ENCODE peak calls at places on chromosomes 6 and 20, in five cellular contexts. M is DND-41, V is hepatocyte, W is SJSA1, L is sigmoid colon. H is an unnamed sample. For H3K4me1, the result is how much of the 10 kb centered on the place peaks cover.

GRCh38 chr6:145688493-145688905 is 46.8 kb downstream of the EPM2A start:
- DNase-seq in M (no peak), V (no peak), W (no peak), L (no peak), H (no peak)

GRCh38 chr6:44060622-44061374 is 66.5 kb downstream of the MRPL14 start:
- DNase-seq in M (no peak), V (no peak), W (no peak), L (no peak), H (no peak)

GRCh38 chr6:14977747-14978382 is 268.0 kb upstream of the JARID2 start:
- DNase-seq in M (no peak), V (no peak), W (no peak), L (no peak), H (no peak)

GRCh38 chr6:160240691-160241084 is 17.9 kb downstream of the SLC22A2 start:
- DNase-seq in M (no peak), V (no peak), W (no peak), L (no peak), H (no peak)

GRCh38 chr6:170018422-170019258 is 267.2 kb downstream of the ERMARD start:
- DNase-seq in M (no peak), V (no peak), W (peak), L (peak), H (no peak)

GRCh38 chr6:169866140-169866534 is 114.7 kb downstream of the ERMARD start:
- DNase-seq in M (no peak), V (no peak), W (peak), L (peak), H (no peak)

GRCh38 chr6:5619249-5619648 is 357.9 kb downstream of the FARS2 start:
- DNase-seq in M (peak), V (no peak), W (no peak), L (no peak), H (no peak)

GRCh38 chr20:25005220-25005619 is 12.7 kb upstream of the APMAP start:
- DNase-seq in M (no peak), V (no peak), W (peak), L (peak), H (no peak)

GRCh38 chr6:145899915-145900569 is 64.1 kb downstream of the SHPRH start:
- DNase-seq in M (no peak), V (no peak), W (no peak), L (no peak), H (no peak)

GRCh38 chr6:33742837-33743236 is 3.9 kb downstream of the IP6K3 start:
- DNase-seq in M (no peak), V (no peak), W (no peak), L (no peak), H (no peak)

GRCh38 chr6:152209211-152209610 is 401.7 kb downstream of the ESR1 start:
- DNase-seq in M (no peak), V (no peak), W (no peak), L (no peak), H (no peak)

GRCh38 chr6:51842066-51842465 is 245.3 kb downstream of the PKHD1 start:
- DNase-seq in M (no peak), V (no peak), W (no peak), L (no peak), H (no peak)

GRCh38 chr6:51841656-51842055 is 245.8 kb downstream of the PKHD1 start:
- DNase-seq in M (no peak), V (no peak), W (no peak), L (no peak), H (no peak)

GRCh38 chr6:51843470-51844390 is 243.7 kb downstream of the PKHD1 start:
- DNase-seq in M (no peak), V (no peak), W (no peak), L (no peak), H (no peak)

GRCh38 chr6:51842487-51843469 is 244.6 kb downstream of the PKHD1 start:
- DNase-seq in M (no peak), V (no peak), W (no peak), L (no peak), H (no peak)

DNA sequence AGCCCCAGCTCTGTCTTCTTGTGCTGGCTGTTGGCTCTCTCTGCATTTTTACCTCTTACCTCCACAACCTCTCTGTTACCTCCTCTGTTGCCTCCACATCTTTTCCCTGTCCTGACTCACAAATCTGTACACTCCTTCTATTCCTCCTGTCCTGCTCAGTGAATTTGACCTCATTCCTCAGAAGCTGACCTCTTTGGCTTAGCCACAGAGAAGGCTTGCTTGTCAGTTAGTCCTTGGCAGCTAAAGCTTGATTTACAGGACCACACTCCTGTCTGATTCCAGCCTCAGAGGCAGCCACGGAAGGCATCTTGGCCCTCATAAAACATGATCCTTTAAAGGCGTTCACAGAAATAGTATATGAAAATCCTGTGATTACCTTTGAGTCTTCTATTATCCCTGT is 247.4 kb downstream of the PKHD1 start:
- DNase-seq in M (no peak), V (no peak), W (no peak), L (no peak), H (no peak)
- H3K4me1 ChIP-seq in M (under half), V (under half), W (under half), L (under half), H (under half)

GRCh38 chr20:64053841-64054661 is 4.6 kb upstream of the SOX18 start:
- DNase-seq in M (no peak), V (peak), W (peak), L (no peak), H (peak)
- H3K4me1 ChIP-seq in M (under half), V (under half), W (half or more), L (under half), H (under half)

GRCh38 chr6:31655349-31656237 is at the start of gene APOM:
- DNase-seq in M (no peak), V (peak), W (no peak), L (no peak), H (no peak)
- H3K4me1 ChIP-seq in M (half or more), V (under half), W (under half), L (under half), H (under half)

DNA sequence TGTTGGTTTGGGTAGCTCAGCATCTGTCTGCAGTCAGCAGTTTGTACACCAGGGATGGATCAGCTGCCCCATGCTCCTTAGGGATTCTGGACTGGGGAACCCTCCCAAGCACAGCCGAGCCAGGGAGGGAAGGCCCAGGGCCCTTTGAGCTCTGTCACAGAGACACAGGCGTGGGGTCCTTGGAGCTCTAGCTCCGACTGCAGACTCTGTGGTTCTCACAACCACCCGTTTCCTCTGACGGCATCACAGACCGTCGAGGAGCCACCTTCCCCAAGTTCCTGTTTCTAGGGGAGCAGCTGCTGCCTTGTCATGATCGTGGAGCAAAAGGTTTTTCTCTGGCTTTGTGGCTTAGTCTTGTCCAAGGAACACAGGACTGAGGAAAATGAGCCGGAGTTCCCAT is at the start of gene SLA2:
- DNase-seq in M (peak), V (no peak), W (no peak), L (no peak), H (no peak)
- H3K4me1 ChIP-seq in M (under half), V (under half), W (under half), L (under half), H (under half)

DNA sequence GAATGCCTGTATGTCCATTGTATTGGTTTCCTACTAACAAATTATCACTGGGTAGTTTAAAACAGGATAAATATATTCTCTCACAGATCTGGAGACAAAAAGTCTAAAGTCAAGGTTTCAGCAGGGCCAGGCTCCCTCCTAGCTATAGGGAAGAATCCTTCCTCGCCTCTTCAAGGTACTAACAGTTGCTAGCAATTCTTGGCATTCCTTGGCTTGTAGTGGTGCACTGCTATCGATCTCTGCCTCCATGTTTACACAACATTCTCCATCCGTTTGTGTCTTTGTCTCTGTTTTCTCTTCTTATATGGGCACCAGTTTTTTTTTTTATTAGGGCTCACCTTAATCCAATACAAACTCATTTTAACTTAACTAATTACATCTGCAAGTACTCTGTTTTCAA is 48.9 kb downstream of the OR2B6 start:
- DNase-seq in M (no peak), V (no peak), W (no peak), L (no peak), H (no peak)
- H3K4me1 ChIP-seq in M (under half), V (under half), W (under half), L (under half), H (under half)

DNA sequence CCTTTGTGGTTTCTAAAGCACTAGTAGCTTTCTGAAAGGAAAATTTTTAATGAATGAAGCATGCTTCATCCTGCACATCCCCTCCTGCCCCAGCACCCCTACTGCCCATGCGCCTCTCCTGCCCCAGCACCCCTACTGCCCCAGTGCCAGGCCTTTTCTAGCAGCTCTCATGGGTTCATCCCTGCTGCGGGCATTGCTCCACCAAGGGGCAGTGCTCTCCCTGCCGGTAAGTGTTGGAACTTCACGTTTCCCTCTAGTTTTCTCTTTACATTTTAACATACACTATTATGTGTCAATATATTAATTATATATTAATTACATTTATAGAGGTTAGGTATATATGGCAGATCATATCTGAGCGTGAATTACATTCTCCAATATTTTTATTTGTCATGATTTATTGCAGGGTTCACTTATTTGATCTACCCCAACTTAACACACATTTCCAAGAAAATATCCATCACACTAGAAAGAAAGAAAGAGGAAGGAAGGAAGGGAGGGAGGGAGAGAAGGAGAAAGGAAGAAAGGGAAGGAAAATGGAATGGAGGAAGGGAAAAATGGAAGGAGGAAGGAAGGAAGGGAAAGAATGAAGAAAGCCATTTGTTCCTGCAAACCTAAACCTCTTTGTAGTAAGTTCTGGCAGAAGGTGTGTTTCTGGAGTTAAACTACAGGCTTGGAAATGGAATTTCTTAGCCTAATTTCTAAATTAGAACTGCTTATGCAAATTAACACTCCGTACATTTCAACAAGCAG is 46.8 kb downstream of the CEP43 start:
- DNase-seq in M (no peak), V (no peak), W (no peak), L (no peak), H (no peak)
- H3K4me1 ChIP-seq in M (under half), V (under half), W (under half), L (under half), H (under half)